ENCODE peak calls at places on chromosomes 13 and 19, in four cellular contexts. L, Z, U and Y are unnamed samples. For H3K4me1, the result is how much of the 10 kb centered on the place peaks cover.

GRCh38 chr13:21698975-21699679 is 28.3 kb downstream of the FGF9 start:
- DNase-seq in U (no peak), Z (no peak), L (no peak), Y (no peak)

GRCh38 chr19:18645035-18645511 is 8.2 kb downstream of the KLHL26 start:
- DNase-seq in L (no peak), U (no peak), Z (no peak), Y (no peak)

GRCh38 chr13:106513025-106513424 is 22.4 kb downstream of the EFNB2 start:
- DNase-seq in Z (peak), U (no peak), L (no peak), Y (no peak)

GRCh38 chr19:47094557-47095517 is 18.7 kb downstream of the ZC3H4 start:
- DNase-seq in Z (no peak), U (no peak), L (no peak), Y (no peak)

GRCh38 chr19:17706750-17707181 is 12.5 kb upstream of the MAP1S start:
- DNase-seq in U (peak), Z (peak), L (no peak), Y (no peak)

GRCh38 chr19:37333457-37333856 is 37.4 kb upstream of the ZNF527 start:
- DNase-seq in Z (no peak), L (no peak), U (no peak), Y (no peak)

GRCh38 chr13:85148009-85148408 is 651.2 kb downstream of the SLITRK6 start:
- DNase-seq in L (no peak), Z (no peak), U (no peak), Y (no peak)

GRCh38 chr13:32804673-32805260 is 211.5 kb upstream of the KL start:
- DNase-seq in L (no peak), U (no peak), Z (peak), Y (no peak)

GRCh38 chr13:77492982-77493381 is 42.5 kb upstream of the SCEL start:
- DNase-seq in U (no peak), L (no peak), Z (no peak), Y (no peak)

GRCh38 chr19:43527860-43528622 is 1.0 kb upstream of the ETHE1 start:
- DNase-seq in L (no peak), U (no peak), Z (no peak), Y (no peak)

GRCh38 chr13:28047784-28048388 is 52.5 kb downstream of the FLT3 start:
- DNase-seq in U (no peak), L (peak), Z (peak), Y (peak)

GRCh38 chr19:3494051-3494450 is 6.4 kb downstream of the DOHH start:
- DNase-seq in L (peak), U (peak), Z (no peak), Y (no peak)

GRCh38 chr19:18208098-18208951 is 4.5 kb upstream of the RAB3A start:
- DNase-seq in U (peak), Z (peak), L (no peak), Y (no peak)

GRCh38 chr19:9538183-9539058 is at the start of gene ZNF426:
- DNase-seq in L (peak), Z (peak), U (peak), Y (peak)

GRCh38 chr19:45511074-45511473 is 3.8 kb downstream of the VASP start:
- DNase-seq in L (no peak), Z (no peak), U (no peak), Y (no peak)

GRCh38 chr19:50695251-50696064 is 24.1 kb downstream of the SHANK1 start:
- DNase-seq in Z (no peak), U (peak), L (no peak), Y (no peak)

GRCh38 chr19:34254552-34255432 is at the start of gene GARRE1:
- DNase-seq in L (peak), Z (peak), U (peak), Y (no peak)

GRCh38 chr19:28519950-28520861 is 692.7 kb downstream of the UQCRFS1 start:
- DNase-seq in U (no peak), L (no peak), Z (no peak), Y (no peak)

GRCh38 chr13:19927117-19927734 is 31.3 kb upstream of the ZMYM2 start:
- DNase-seq in Z (peak), L (peak), U (no peak), Y (no peak)

GRCh38 chr19:49861541-49862410 is 5.6 kb downstream of the PNKP start:
- DNase-seq in L (no peak), U (no peak), Z (no peak), Y (no peak)

GRCh38 chr13:46311217-46311616 is 75.8 kb downstream of the RUBCNL start:
- DNase-seq in Z (no peak), L (no peak), U (no peak), Y (no peak)

GRCh38 chr19:48714759-48715261 is 4.7 kb downstream of the MAMSTR start:
- DNase-seq in L (no peak), U (no peak), Z (no peak), Y (no peak)

GRCh38 chr13:22061371-22061805 is 390.5 kb downstream of the FGF9 start:
- DNase-seq in U (no peak), Z (no peak), L (no peak), Y (peak)

GRCh38 chr19:49425922-49426592 is 869 bp downstream of the GFY start:
- DNase-seq in Z (no peak), L (no peak), U (peak), Y (no peak)

GRCh38 chr13:26605845-26606244 is 48.4 kb downstream of the WASF3 start:
- DNase-seq in L (peak), U (peak), Z (no peak), Y (no peak)

GRCh38 chr19:47641891-47642485 is 33.1 kb downstream of the BICRA start:
- DNase-seq in L (no peak), Z (no peak), U (no peak), Y (no peak)

GRCh38 chr13:51770681-51771417 is 33.1 kb downstream of the DHRS12 start:
- DNase-seq in U (no peak), Z (no peak), L (no peak), Y (no peak)

GRCh38 chr13:47332149-47332548 is 435.3 kb upstream of the HTR2A start:
- DNase-seq in U (no peak), Z (peak), L (no peak), Y (no peak)

GRCh38 chr19:532578-533484 is 1.3 kb downstream of the CDC34 start:
- DNase-seq in L (peak), Z (peak), U (no peak), Y (no peak)

GRCh38 chr13:100254002-100254401 is 165.1 kb downstream of the PCCA start:
- DNase-seq in L (no peak), Z (no peak), U (no peak), Y (no peak)

GRCh38 chr13:51764184-51765141 is 39.5 kb downstream of the DHRS12 start:
- DNase-seq in Z (peak), U (no peak), L (peak), Y (peak)

GRCh38 chr13:23440821-23441608 is 7.5 kb upstream of the SACS start:
- DNase-seq in Z (peak), U (no peak), L (peak), Y (no peak)

GRCh38 chr13:30869491-30869890 is 36.6 kb upstream of the MEDAG start:
- DNase-seq in L (no peak), Z (peak), U (no peak), Y (no peak)
- H3K4me1 ChIP-seq in L (under half), Z (half or more), U (under half), Y (under half)

GRCh38 chr19:14363203-14364097 is 17.8 kb upstream of the ADGRE5 start:
- DNase-seq in U (peak), L (peak), Z (peak), Y (no peak)
- TF ChIP-seq ELK1 in U (no peak), L (no peak), Z (no peak), Y (no peak)

GRCh38 chr19:12945479-12946091 is at the start of gene RAD23A:
- DNase-seq in Z (peak), U (peak), L (peak), Y (peak)

GRCh38 chr19:12944064-12944674 is 1.5 kb upstream of the RAD23A start:
- DNase-seq in Z (no peak), U (peak), L (no peak), Y (no peak)

GRCh38 chr19:12948597-12949362 is 3.1 kb downstream of the RAD23A start:
- DNase-seq in Z (no peak), U (no peak), L (no peak), Y (no peak)

GRCh38 chr19:12947702-12948596 is 2.3 kb downstream of the RAD23A start:
- DNase-seq in L (no peak), Z (no peak), U (peak), Y (no peak)

GRCh38 chr19:12946092-12946845 is 607 bp downstream of the RAD23A start:
- DNase-seq in L (no peak), Z (peak), U (peak), Y (no peak)
- H3K4me1 ChIP-seq in L (under half), Z (under half), U (under half), Y (under half)

DNA sequence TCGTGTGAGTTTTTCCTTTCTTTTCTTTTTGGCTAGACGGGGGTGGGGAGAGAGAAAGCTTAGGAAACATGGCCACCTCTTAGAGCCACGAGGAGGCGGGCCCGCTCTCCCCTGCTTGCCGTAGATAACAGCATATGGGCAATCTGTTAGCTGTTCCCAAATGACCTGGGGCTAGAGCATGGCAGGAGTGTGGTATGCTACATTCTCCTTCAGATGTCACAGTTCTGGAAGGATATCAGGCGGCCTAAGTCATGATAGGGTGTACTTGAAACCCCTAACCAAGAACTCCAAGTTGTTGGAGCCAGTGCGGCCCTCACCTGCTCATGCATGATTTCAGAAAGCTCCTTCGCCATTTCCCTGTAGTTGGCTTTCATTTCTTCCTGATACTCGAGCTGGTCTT is 44.3 kb upstream of the SLC15A1 start:
- DNase-seq in L (no peak), Z (no peak), U (peak), Y (no peak)
- TF ChIP-seq ELK1 in L (no peak), Z (no peak), U (no peak), Y (no peak)

GRCh38 chr13:114108141-114108761 is 24.2 kb downstream of the RASA3 start:
- DNase-seq in Z (no peak), U (no peak), L (no peak), Y (no peak)

GRCh38 chr13:114111577-114111976 is 20.8 kb downstream of the RASA3 start:
- DNase-seq in Z (peak), L (no peak), U (no peak), Y (no peak)

GRCh38 chr13:114110091-114110829 is 22.2 kb downstream of the RASA3 start:
- DNase-seq in Z (no peak), L (no peak), U (no peak), Y (no peak)

GRCh38 chr13:114108894-114109293 is 23.5 kb downstream of the RASA3 start:
- DNase-seq in L (no peak), Z (no peak), U (no peak), Y (no peak)

GRCh38 chr13:114109646-114110045 is 22.8 kb downstream of the RASA3 start:
- DNase-seq in Z (no peak), L (no peak), U (no peak), Y (no peak)
- H3K4me1 ChIP-seq in Z (half or more), L (under half), U (under half), Y (under half)

GRCh38 chr19:57068326-57068725 is 51.5 kb upstream of the USP29 start:
- DNase-seq in U (no peak), L (no peak), Z (no peak), Y (no peak)
- TF ChIP-seq ELK1 in U (no peak), L (no peak), Z (no peak), Y (no peak)

GRCh38 chr19:11138659-11139526 is 16.7 kb downstream of the SPC24 start:
- DNase-seq in L (peak), U (peak), Z (peak), Y (no peak)
- H3K4me1 ChIP-seq in L (half or more), U (half or more), Z (under half), Y (under half)

GRCh38 chr13:94351292-94352000 is 128.0 kb downstream of the DCT start:
- DNase-seq in Z (peak), L (no peak), U (no peak), Y (no peak)
- TF ChIP-seq ELK1 in Z (no peak), L (no peak), U (no peak), Y (no peak)